ENCODE peak calls at places on chromosomes 4 and X, in four cellular contexts. L is A549, E is HepG2, P is GM12878. W is an unnamed sample. For H3K4me1, the result is how much of the 10 kb centered on the place peaks cover.

GRCh38 chr4:19213388-19213787 is 1038.3 kb upstream of the SLIT2 start:
- DNase-seq in P (no peak), E (no peak), L (no peak), W (no peak)

GRCh38 chrX:17082831-17083230 is 136.4 kb downstream of the REPS2 start:
- DNase-seq in L (peak), P (no peak), E (peak), W (peak)

GRCh38 chrX:97159916-97160800 is 276.4 kb downstream of the RPA4 start:
- DNase-seq in L (peak), E (peak), P (no peak), W (peak)

GRCh38 chr4:30837131-30837539 is 117.0 kb downstream of the PCDH7 start:
- DNase-seq in P (no peak), L (no peak), E (no peak), W (peak)

GRCh38 chrX:154417157-154417556 is 5.8 kb downstream of the TAFAZZIN start:
- DNase-seq in L (no peak), P (no peak), E (no peak), W (no peak)

GRCh38 chr4:151325320-151326246 is at the start of gene SH3D19:
- DNase-seq in E (peak), P (no peak), L (peak), W (peak)

GRCh38 chrX:64850371-64851082 is 125.7 kb downstream of the ZC4H2 start:
- DNase-seq in L (no peak), P (no peak), E (no peak), W (no peak)

GRCh38 chrX:140274761-140275525 is 229.9 kb downstream of the SOX3 start:
- DNase-seq in P (no peak), E (no peak), L (no peak), W (peak)

GRCh38 chr4:113635739-113636437 is 125.7 kb downstream of the CAMK2D start:
- DNase-seq in E (no peak), L (no peak), P (no peak), W (no peak)

GRCh38 chr4:10063544-10064300 is 42.4 kb upstream of the SLC2A9 start:
- DNase-seq in E (peak), P (no peak), L (peak), W (peak)

GRCh38 chr4:17884063-17884462 is 73.3 kb downstream of the NCAPG start:
- DNase-seq in P (no peak), L (no peak), E (no peak), W (no peak)

GRCh38 chr4:183352546-183352945 is 30.3 kb upstream of the CLDN24 start:
- DNase-seq in E (no peak), L (no peak), P (no peak), W (no peak)

GRCh38 chr4:54281060-54281781 is 52.1 kb downstream of the PDGFRA start:
- DNase-seq in L (peak), P (no peak), E (no peak), W (peak)

GRCh38 chr4:8688041-8688907 is 95.7 kb downstream of the CPZ start:
- DNase-seq in E (no peak), L (peak), P (no peak), W (peak)

GRCh38 chr4:182975806-182976205 is 58.6 kb upstream of the DCTD start:
- DNase-seq in P (peak), E (no peak), L (peak), W (no peak)

DNA sequence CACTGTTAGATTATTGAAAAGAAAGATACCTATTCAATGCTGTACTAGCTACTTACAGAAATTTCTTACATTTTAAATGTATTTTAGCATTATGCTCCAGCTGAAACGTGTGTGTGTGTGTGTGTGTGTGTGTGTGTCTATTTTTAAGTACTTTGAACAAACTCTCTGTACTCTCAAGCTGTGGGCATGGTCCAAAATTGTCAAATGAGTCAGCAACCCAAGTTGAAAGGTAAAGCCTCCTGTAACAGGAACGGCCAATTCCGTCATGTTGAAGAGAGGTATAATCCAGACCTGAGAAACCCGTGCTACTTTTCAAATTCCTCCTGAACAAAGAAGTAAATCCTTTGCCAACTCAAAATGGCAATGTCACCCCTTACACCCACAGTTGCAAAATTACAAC is 20.5 kb downstream of the MAOB start:
- DNase-seq in L (peak), E (peak), P (no peak), W (no peak)
- H3K4me1 ChIP-seq in L (under half), E (under half), P (under half), W (under half)

GRCh38 chr4:67576538-67576937 is 18.0 kb downstream of the STAP1 start:
- DNase-seq in P (no peak), L (no peak), E (no peak), W (no peak)

GRCh38 chr4:67573193-67573592 is 14.7 kb downstream of the STAP1 start:
- DNase-seq in E (no peak), P (no peak), L (no peak), W (no peak)

GRCh38 chr4:67575232-67575888 is 16.8 kb downstream of the STAP1 start:
- DNase-seq in L (no peak), P (peak), E (no peak), W (peak)

GRCh38 chr4:67571975-67572374 is 13.4 kb downstream of the STAP1 start:
- DNase-seq in L (no peak), P (no peak), E (no peak), W (no peak)

GRCh38 chr4:67575889-67576329 is 17.4 kb downstream of the STAP1 start:
- DNase-seq in P (no peak), L (no peak), E (no peak), W (no peak)
- H3K4me3 ChIP-seq in P (peak), L (no peak), E (no peak), W (no peak)

GRCh38 chr4:108900018-108900417 is 137.2 kb upstream of the ETNPPL start:
- DNase-seq in E (no peak), L (no peak), P (no peak), W (peak)
- TF ChIP-seq JUNB in E (no peak), L (no peak), P (no peak), W (no peak)

DNA sequence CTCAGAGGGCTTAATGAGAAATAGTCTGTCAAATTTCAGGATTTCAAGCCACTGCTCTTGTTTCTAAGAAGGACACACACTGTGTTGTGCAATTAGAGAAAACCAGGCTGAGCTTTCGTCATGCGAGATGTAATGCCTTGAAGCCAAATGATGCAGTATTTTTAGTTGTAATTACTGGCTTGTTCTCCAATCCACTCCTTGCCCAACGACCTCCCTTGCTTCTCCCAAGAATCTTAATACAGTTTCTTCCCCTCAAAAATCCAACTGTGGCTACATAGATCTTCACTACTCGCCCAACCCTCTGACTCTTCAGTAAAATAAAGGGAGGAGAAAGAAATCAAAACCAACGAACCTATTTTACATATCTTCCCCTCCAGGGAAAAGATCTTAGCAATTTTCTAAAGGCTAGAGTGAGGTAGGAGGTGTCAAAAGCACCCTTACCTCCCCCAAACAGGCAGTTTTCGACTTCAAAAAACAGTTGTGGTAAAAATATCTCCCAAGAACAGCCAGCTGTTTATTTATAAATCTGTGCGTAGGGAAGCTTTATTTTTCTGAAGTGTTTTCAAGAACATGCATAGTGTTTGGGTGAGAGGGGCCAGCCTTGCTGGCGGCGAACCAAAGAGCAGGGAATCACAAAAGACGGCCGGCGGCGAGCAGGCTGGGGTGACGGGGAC is 68.7 kb downstream of the MGST2 start:
- DNase-seq in E (no peak), L (no peak), P (no peak), W (no peak)
- H3K4me1 ChIP-seq in E (under half), L (under half), P (under half), W (under half)

DNA sequence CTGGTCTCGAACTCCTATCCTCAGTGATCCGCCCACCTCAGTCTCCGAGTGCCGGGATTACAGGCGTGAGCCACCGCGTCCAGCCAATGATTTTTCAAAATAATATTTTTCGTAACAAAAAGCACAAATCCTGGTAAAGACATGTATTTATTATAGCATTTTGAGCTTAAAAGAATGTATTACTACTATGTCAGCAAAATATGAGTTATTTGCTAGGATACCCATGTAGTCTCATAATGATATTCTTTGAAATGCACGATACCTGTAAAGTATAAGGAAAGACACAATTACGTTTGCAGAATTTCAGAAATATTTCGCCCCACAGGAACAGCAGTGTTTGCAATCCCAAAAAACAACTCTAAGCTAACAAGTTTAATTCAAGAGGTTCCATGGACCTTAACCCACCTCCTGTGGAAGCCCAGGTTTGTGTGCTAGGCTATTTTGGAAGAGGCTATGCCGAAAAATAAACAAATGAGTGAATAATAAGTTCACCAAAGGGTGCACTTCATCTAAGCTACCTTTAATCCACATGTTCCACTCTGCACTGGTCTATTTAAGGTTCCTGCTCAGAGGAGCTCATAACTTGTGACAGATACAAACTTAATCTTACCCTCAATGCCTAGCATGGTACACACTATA is 5.2 kb downstream of the FRYL start:
- DNase-seq in P (no peak), L (no peak), E (no peak), W (no peak)
- H3K4me3 ChIP-seq in P (peak), L (no peak), E (no peak), W (no peak)

DNA sequence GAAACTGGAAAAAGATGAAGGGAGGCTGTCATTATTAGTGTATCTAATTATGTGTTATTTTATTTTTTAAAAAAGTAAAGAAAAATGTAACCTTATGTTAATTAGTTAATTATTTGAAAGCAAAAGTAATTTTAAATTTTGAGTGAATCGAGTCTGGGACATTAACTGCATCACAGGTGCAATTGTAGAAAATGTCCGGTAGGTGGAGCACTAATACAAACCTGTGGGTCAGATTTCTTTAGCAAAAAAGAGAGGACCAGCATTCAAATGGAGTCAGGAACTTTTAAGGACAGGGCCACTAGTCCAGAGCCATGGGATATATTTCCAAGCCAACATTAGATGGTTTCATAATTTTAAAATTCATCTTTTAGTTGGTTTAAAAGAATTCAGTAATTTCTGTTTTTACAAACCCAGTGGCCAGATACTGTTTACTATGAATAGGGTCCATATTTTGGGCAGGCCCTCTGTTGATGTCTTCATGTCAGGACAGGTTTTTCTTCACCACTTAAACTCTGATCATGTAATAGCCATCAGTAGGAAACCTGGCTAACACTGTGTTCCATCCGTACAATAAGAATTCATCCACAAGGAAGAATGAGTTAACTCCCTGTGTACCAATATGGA is 27.2 kb downstream of the BST1 start:
- DNase-seq in L (peak), E (peak), P (peak), W (peak)
- TF ChIP-seq JUNB in L (no peak), E (no peak), P (no peak), W (no peak)